ENCODE peak calls at places on chromosomes 13 and 19, in four cellular contexts. One of them, this sample, is unnamed.

GRCh38 chr13:25844559-25845434 is 207.0 kb downstream of the SHISA2 start:
- DNase-seq in A549: no peak
- DNase-seq in K562: no peak
- DNase-seq in HepG2: no peak
- DNase-seq in this sample: no peak

GRCh38 chr19:22733691-22734090 is 50.3 kb downstream of the ZNF99 start:
- DNase-seq in A549: no peak
- DNase-seq in K562: no peak
- DNase-seq in HepG2: no peak
- DNase-seq in this sample: no peak

GRCh38 chr13:105474983-105475382 is 1060.5 kb downstream of the EFNB2 start:
- DNase-seq in A549: no peak
- DNase-seq in K562: no peak
- DNase-seq in HepG2: no peak
- DNase-seq in this sample: no peak

GRCh38 chr13:48412100-48412556 is 785 bp downstream of the LPAR6 start:
- DNase-seq in A549: peak
- DNase-seq in K562: no peak
- DNase-seq in HepG2: no peak
- DNase-seq in this sample: peak

GRCh38 chr13:24605923-24606372 is 74.3 kb upstream of the ATP12A start:
- DNase-seq in A549: peak
- DNase-seq in K562: peak
- DNase-seq in HepG2: peak
- DNase-seq in this sample: peak

GRCh38 chr13:22926176-22927007 is 254.4 kb upstream of the SGCG start:
- DNase-seq in A549: no peak
- DNase-seq in K562: peak
- DNase-seq in HepG2: no peak
- DNase-seq in this sample: no peak

GRCh38 chr19:15928321-15928720 is 6.0 kb downstream of the CYP4F11 start:
- DNase-seq in A549: no peak
- DNase-seq in K562: no peak
- DNase-seq in HepG2: no peak
- DNase-seq in this sample: no peak

GRCh38 chr19:17074628-17075034 is 621 bp downstream of the HAUS8 start:
- DNase-seq in A549: no peak
- DNase-seq in K562: no peak
- DNase-seq in HepG2: no peak
- DNase-seq in this sample: no peak

GRCh38 chr19:42092350-42092749 is 16.4 kb downstream of the ZNF574 start:
- DNase-seq in A549: peak
- DNase-seq in K562: peak
- DNase-seq in HepG2: no peak
- DNase-seq in this sample: no peak

GRCh38 chr13:80084086-80084676 is 256.7 kb downstream of the SPRY2 start:
- DNase-seq in A549: peak
- DNase-seq in K562: no peak
- DNase-seq in HepG2: no peak
- DNase-seq in this sample: peak

GRCh38 chr13:31998131-31998530 is 33.4 kb upstream of the FRY start:
- DNase-seq in A549: no peak
- DNase-seq in K562: no peak
- DNase-seq in HepG2: no peak
- DNase-seq in this sample: no peak

GRCh38 chr19:33677745-33678426 is 56.1 kb downstream of the CHST8 start:
- DNase-seq in A549: no peak
- DNase-seq in K562: peak
- DNase-seq in HepG2: no peak
- DNase-seq in this sample: no peak

GRCh38 chr13:84399320-84400085 is 517.2 kb upstream of the SLITRK1 start:
- DNase-seq in A549: peak
- DNase-seq in K562: no peak
- DNase-seq in HepG2: peak
- DNase-seq in this sample: no peak

GRCh38 chr13:68176486-68176885 is 946.4 kb upstream of the PCDH9 start:
- DNase-seq in A549: peak
- DNase-seq in K562: no peak
- DNase-seq in HepG2: no peak
- DNase-seq in this sample: peak

GRCh38 chr19:29378543-29379105 is 147.2 kb upstream of the VSTM2B start:
- DNase-seq in A549: no peak
- DNase-seq in K562: no peak
- DNase-seq in HepG2: no peak
- DNase-seq in this sample: no peak

GRCh38 chr19:19956431-19957075 is 55.8 kb downstream of the ZNF93 start:
- DNase-seq in A549: no peak
- DNase-seq in K562: peak
- DNase-seq in HepG2: no peak
- DNase-seq in this sample: no peak

GRCh38 chr19:17235618-17236413 is 9.8 kb downstream of the OCEL1 start:
- DNase-seq in A549: peak
- DNase-seq in K562: peak
- DNase-seq in HepG2: no peak
- DNase-seq in this sample: peak

GRCh38 chr13:44075113-44075512 is 195.4 kb downstream of the LACC1 start:
- DNase-seq in A549: no peak
- DNase-seq in K562: no peak
- DNase-seq in HepG2: no peak
- DNase-seq in this sample: no peak

GRCh38 chr13:100409132-100409531 is 179.5 kb downstream of the GGACT start:
- DNase-seq in A549: peak
- DNase-seq in K562: peak
- DNase-seq in HepG2: no peak
- DNase-seq in this sample: peak

GRCh38 chr19:38201731-38202130 is 22.3 kb downstream of the DPF1 start:
- DNase-seq in A549: no peak
- DNase-seq in K562: no peak
- DNase-seq in HepG2: no peak
- DNase-seq in this sample: no peak

GRCh38 chr13:99296270-99296865 is 10.8 kb downstream of the GPR183 start:
- DNase-seq in A549: no peak
- DNase-seq in K562: no peak
- DNase-seq in HepG2: no peak
- DNase-seq in this sample: peak

GRCh38 chr19:48512504-48513288 is 1.1 kb upstream of the LMTK3 start:
- DNase-seq in A549: no peak
- DNase-seq in K562: no peak
- DNase-seq in HepG2: no peak
- DNase-seq in this sample: no peak

GRCh38 chr19:50326101-50326664 is 3.0 kb downstream of the KCNC3 start:
- DNase-seq in A549: no peak
- DNase-seq in K562: no peak
- DNase-seq in HepG2: no peak
- DNase-seq in this sample: no peak

GRCh38 chr19:17703823-17704463 is 15.3 kb upstream of the MAP1S start:
- DNase-seq in A549: peak
- DNase-seq in K562: peak
- DNase-seq in HepG2: peak
- DNase-seq in this sample: peak

GRCh38 chr19:42596391-42597071 is 1.8 kb upstream of the CEACAM8 start:
- DNase-seq in A549: peak
- DNase-seq in K562: peak
- DNase-seq in HepG2: no peak
- DNase-seq in this sample: no peak

GRCh38 chr13:23463631-23464030 is 30.1 kb upstream of the SACS start:
- DNase-seq in A549: no peak
- DNase-seq in K562: no peak
- DNase-seq in HepG2: no peak
- DNase-seq in this sample: no peak

GRCh38 chr19:43465468-43466120 is at the start of gene LYPD3:
- DNase-seq in A549: no peak
- DNase-seq in K562: no peak
- DNase-seq in HepG2: no peak
- DNase-seq in this sample: peak

GRCh38 chr19:43463381-43464088 is 1.9 kb downstream of the LYPD3 start:
- DNase-seq in A549: peak
- DNase-seq in K562: peak
- DNase-seq in HepG2: peak
- DNase-seq in this sample: peak

GRCh38 chr19:42606660-42607351 is 12.1 kb upstream of the CEACAM8 start:
- DNase-seq in A549: peak
- DNase-seq in K562: peak
- DNase-seq in HepG2: peak
- DNase-seq in this sample: peak

GRCh38 chr13:70027551-70027950 is 80.1 kb upstream of the ATXN8OS start:
- DNase-seq in A549: no peak
- DNase-seq in K562: no peak
- DNase-seq in HepG2: no peak
- DNase-seq in this sample: no peak

GRCh38 chr19:13396256-13397080 is 109.8 kb downstream of the CACNA1A start:
- DNase-seq in A549: peak
- DNase-seq in K562: peak
- DNase-seq in HepG2: peak
- DNase-seq in this sample: peak

DNA sequence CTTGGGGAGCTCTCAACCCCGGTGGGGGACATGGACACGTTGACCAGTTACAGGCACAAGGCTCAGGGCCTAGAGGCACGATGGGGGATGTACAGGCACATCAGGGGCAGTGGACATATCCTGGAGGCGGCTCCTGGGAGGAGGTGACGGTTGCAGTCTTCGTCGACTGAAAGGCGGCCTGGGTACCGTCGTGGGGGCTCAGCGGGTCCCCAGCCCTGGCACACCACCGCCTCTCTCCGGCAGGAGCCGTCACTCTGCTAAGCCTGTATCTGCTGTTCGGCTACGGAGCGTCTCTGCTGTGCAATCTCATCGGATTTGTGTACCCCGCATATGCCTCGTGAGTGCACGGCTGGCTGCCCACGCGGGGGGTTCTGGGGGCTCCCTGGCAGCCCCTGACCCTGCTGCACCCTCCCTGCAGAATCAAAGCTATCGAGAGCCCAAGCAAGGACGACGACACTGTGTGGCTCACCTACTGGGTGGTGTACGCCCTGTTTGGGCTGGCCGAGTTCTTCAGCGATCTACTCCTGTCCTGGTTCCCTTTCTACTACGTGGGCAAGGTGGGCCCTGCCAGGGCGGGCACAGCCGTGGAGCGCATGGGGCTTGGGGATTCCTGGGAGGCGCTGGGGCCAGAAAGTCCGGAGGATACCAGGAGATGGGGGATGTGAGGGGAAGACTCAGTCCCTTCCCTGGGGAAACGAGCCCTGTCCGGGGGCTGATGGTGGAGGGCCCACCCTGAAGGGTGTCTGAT is 4.2 kb downstream of the REEP6 start:
- DNase-seq in A549: no peak
- DNase-seq in K562: no peak
- DNase-seq in HepG2: no peak
- DNase-seq in this sample: no peak
- TF ChIP-seq MAZ in A549: no peak
- TF ChIP-seq MAZ in K562: no peak
- TF ChIP-seq MAZ in HepG2: no peak
- TF ChIP-seq MAZ in this sample: no peak

GRCh38 chr19:10727599-10728250 is 9.8 kb downstream of the DNM2 start:
- DNase-seq in A549: no peak
- DNase-seq in K562: no peak
- DNase-seq in HepG2: no peak
- DNase-seq in this sample: no peak
- TF ChIP-seq MAZ in A549: no peak
- TF ChIP-seq MAZ in K562: no peak
- TF ChIP-seq MAZ in HepG2: no peak
- TF ChIP-seq MAZ in this sample: no peak

GRCh38 chr13:95516021-95516420 is 36.5 kb upstream of the CLDN10 start:
- DNase-seq in A549: no peak
- DNase-seq in K562: no peak
- DNase-seq in HepG2: no peak
- DNase-seq in this sample: no peak
- TF ChIP-seq MAZ in A549: no peak
- TF ChIP-seq MAZ in K562: no peak
- TF ChIP-seq MAZ in HepG2: no peak
- TF ChIP-seq MAZ in this sample: no peak

DNA sequence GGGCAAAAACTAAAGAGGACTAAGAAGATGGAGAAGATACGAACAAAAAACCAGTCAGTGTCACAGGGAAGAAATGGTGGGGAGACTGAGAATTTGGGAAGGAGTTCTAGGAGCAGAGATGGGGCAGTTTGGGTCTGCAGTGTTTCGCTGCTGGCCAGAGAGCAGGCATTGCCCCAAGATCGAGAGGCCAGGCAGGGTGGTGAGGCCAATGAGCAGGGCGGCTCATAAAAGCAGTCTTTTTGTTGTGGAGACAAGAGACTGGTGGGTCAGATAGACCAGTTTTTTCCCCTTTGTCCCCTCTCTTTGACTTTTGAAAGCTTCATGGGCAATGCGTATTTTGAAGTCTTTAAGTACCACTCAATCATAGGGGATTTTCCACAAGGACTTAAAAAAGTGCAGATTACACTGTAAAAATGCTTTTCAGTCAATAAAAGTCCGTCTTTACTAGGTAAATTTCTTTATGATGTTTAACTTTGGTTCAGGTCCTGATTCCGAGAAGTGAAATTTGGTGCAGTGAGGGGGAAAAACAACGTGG is 338.7 kb downstream of the KLF5 start:
- DNase-seq in A549: no peak
- DNase-seq in K562: no peak
- DNase-seq in HepG2: no peak
- DNase-seq in this sample: no peak
- TF ChIP-seq MAZ in A549: no peak
- TF ChIP-seq MAZ in K562: no peak
- TF ChIP-seq MAZ in HepG2: no peak
- TF ChIP-seq MAZ in this sample: no peak

DNA sequence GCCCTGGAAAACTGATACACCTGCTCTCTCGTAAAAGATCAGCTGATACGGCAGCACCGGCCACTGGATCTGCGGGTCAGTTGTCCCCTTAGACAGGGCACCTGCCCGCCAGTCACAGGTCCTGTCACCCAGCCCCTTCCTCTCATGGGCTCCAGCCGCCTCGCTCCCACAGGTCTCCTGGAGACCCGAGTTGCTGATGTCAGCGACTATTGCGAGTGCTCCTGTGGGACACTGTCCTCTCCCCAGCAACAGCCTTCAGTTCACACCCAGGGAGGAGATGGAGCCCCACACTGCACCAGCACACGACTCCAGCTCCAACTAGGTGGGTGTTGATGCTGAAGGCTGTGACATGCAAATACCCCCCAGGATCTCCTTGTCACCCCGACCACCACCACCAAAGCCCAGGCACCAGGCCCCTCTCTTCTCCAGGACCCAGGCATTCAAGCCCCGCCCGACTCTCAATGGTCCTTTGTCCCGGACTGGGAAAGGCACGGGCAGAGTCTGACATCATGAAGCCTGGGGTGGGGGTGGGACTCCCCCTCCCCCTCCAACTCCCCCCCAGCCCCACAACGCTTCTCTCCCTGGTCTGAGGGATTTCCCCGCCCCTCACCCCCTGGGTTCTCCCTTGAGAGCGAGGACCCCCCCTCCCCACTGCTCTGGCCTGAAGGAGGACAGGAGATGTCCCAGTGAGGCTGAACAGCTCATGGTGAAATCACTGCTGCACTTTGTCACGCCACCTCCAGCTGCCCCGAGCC is 1.4 kb upstream of the MAG start:
- DNase-seq in A549: no peak
- DNase-seq in K562: no peak
- DNase-seq in HepG2: no peak
- DNase-seq in this sample: no peak
- TF ChIP-seq MAZ in A549: no peak
- TF ChIP-seq MAZ in K562: no peak
- TF ChIP-seq MAZ in HepG2: no peak
- TF ChIP-seq MAZ in this sample: no peak